ENCODE peak calls at places on chromosomes 16 and 17, in six cellular contexts. T is fibroblast of lung, H is colonic mucosa, O is lower lobe of right lung, N is suprapubic skin, P is psoas muscle. W is an unnamed sample.

GRCh38 chr17:60640503-60640902 is 37.1 kb upstream of the BCAS3 start:
- DNase-seq in O (no peak), N (no peak), P (no peak), T (peak), H (no peak), W (no peak)

GRCh38 chr16:15507299-15507958 is 73.0 kb downstream of the BMERB1 start:
- DNase-seq in P (peak), H (no peak), O (no peak), N (no peak), T (peak), W (peak)

GRCh38 chr17:10177921-10178788 is 20.3 kb downstream of the GAS7 start:
- DNase-seq in O (no peak), P (peak), H (no peak), N (no peak), T (peak), W (no peak)

GRCh38 chr16:30065943-30066881 is 652 bp downstream of the ALDOA start:
- DNase-seq in P (no peak), T (peak), O (peak), H (peak), N (no peak), W (no peak)

GRCh38 chr16:69847643-69848042 is 85.5 kb downstream of the WWP2 start:
- DNase-seq in P (no peak), H (no peak), T (no peak), N (no peak), O (no peak), W (no peak)

GRCh38 chr17:68800731-68801130 is 154.5 kb downstream of the ABCA8 start:
- DNase-seq in T (peak), H (no peak), O (no peak), P (no peak), N (no peak), W (no peak)

GRCh38 chr17:73280191-73280590 is 18.5 kb upstream of the CPSF4L start:
- DNase-seq in O (no peak), H (no peak), N (no peak), T (no peak), P (no peak), W (no peak)

GRCh38 chr16:82748026-82748425 is 121.3 kb downstream of the CDH13 start:
- DNase-seq in P (peak), T (peak), N (no peak), H (no peak), O (no peak), W (no peak)

GRCh38 chr17:79922161-79922569 is 82.9 kb upstream of the CBX4 start:
- DNase-seq in H (peak), N (no peak), O (no peak), P (no peak), T (no peak), W (no peak)

GRCh38 chr16:75647492-75648264 is at the start of the genes KARS1 and TERF2IP:
- DNase-seq in T (peak), H (peak), O (peak), P (peak), N (peak), W (peak)

GRCh38 chr16:75648265-75649076 is 898 bp downstream of the TERF2IP start:
- DNase-seq in N (peak), H (peak), T (peak), O (peak), P (peak), W (peak)

GRCh38 chr16:75640598-75640997 is 6.9 kb downstream of the KARS1 start:
- DNase-seq in H (no peak), P (no peak), O (no peak), N (no peak), T (no peak), W (no peak)

GRCh38 chr16:75647138-75647491 is 350 bp downstream of the KARS1 start:
- DNase-seq in N (no peak), T (no peak), H (no peak), P (no peak), O (no peak), W (no peak)

GRCh38 chr16:75644240-75645012 is 3.0 kb downstream of the KARS1 start:
- DNase-seq in P (no peak), N (no peak), T (no peak), H (no peak), O (no peak), W (no peak)
- TF ChIP-seq CTCF in P (no peak), N (no peak), T (no peak), H (peak), O (no peak), W (no peak)

DNA sequence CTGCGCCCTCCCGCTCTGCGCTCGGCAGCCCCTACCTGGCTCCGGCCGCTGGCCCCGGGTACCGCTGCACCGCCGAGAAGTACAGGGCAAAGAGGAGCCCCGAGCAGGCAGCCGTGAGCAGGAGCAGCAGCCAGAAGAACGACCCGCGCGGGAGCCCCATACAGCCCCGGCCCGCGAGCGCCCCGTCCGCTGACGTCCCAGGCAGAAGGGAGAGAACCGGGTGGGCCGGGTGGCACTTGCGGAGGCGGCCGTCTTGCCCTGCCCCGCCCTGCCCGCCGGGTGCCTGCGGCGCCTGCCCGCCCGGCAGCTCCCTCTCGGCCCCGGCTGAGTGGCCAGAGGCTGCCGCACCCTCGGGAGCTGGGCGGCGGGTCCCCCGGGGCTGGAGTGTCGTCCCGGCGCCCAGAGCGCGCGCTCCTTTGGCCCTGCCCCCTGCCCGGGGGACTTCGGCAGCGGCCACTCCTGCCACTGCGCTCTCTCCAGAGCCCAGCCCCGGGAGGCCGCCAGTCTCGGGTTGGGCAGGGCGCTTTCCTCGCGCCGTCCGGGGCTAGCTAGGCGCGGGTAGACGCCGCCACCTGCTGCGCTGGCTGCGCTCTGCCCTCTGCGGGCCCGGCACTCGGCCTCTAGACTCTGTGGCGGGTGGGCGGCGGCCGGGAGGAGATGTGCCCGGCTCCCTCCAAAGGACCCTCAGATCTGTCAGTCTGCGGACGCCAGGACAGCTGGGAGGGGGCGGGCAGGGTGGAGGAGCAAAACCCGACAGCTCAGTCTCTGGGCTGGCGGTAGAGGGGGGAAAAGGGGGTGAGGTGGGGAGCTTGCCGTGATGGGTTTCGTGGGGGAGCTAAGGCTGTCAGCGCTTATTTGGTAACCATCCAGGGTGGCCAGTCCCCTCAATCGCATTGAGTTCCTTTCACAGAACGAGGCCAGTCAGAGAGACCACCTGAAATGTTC is at the start of gene ST6GALNAC2:
- DNase-seq in N (no peak), P (peak), O (peak), T (peak), H (peak), W (peak)
- TF ChIP-seq CTCF in N (no peak), P (peak), O (peak), T (no peak), H (no peak), W (no peak)

DNA sequence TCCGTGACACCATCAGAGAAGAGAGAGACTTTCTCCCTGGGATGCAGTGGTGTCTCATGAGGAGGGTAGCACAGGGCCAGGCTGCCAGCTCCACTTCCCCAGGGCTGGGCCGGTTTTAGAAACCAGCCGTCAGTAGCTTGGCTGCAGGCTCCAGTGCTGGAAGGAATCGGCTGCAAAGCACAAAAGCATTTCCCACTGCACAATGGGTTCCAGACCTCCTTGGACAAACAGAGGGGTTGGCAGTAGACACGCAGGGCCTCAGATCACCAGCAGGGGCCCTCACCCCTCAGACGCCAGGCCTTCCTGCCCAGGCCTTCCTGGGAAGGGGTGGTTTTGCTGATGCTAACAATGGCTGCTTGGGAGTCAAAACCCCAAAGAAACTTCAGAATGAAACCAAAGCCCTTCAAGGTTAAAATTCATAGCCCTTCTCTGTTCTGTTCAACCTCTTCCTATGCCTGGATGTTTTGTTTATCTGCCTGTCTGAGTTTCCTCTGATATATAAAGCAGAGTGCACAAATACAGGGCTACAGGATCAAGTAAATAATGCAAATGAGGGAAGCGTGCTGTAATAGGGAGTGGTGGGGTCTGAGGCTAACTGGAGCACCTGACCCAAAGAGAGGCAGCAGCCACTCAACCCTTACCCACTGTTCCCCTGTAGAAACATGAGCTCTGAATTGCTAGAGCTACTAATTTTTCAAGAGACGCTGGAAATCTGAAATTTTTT is 26.2 kb downstream of the TEKT5 start:
- DNase-seq in P (no peak), H (no peak), N (no peak), T (peak), O (no peak), W (no peak)
- TF ChIP-seq CTCF in P (peak), H (peak), N (no peak), T (peak), O (peak), W (no peak)

GRCh38 chr16:87927195-87927562 is 9.2 kb downstream of the CA5A start:
- DNase-seq in T (no peak), O (no peak), P (no peak), N (no peak), H (no peak), W (no peak)

GRCh38 chr16:87926246-87927194 is 9.8 kb downstream of the CA5A start:
- DNase-seq in O (peak), N (no peak), H (no peak), T (no peak), P (no peak), W (no peak)

GRCh38 chr16:87924041-87924851 is 12.1 kb downstream of the CA5A start:
- DNase-seq in T (no peak), H (no peak), N (no peak), O (no peak), P (no peak), W (no peak)

GRCh38 chr16:87922250-87922871 is 14.0 kb downstream of the CA5A start:
- DNase-seq in T (no peak), N (no peak), O (no peak), H (no peak), P (no peak), W (no peak)

GRCh38 chr16:87924937-87925670 is 11.2 kb downstream of the CA5A start:
- DNase-seq in P (no peak), N (no peak), H (no peak), T (no peak), O (no peak), W (no peak)
- TF ChIP-seq CTCF in P (no peak), N (no peak), H (no peak), T (no peak), O (no peak), W (no peak)

GRCh38 chr16:74049027-74049426 is 247.6 kb upstream of the PSMD7 start:
- DNase-seq in T (no peak), N (no peak), O (no peak), H (no peak), P (no peak), W (no peak)

GRCh38 chr16:74053310-74053709 is 243.3 kb upstream of the PSMD7 start:
- DNase-seq in P (no peak), T (no peak), O (no peak), H (no peak), N (no peak), W (no peak)

GRCh38 chr16:74053784-74054306 is 242.8 kb upstream of the PSMD7 start:
- DNase-seq in T (no peak), H (no peak), N (no peak), O (no peak), P (no peak), W (no peak)

DNA sequence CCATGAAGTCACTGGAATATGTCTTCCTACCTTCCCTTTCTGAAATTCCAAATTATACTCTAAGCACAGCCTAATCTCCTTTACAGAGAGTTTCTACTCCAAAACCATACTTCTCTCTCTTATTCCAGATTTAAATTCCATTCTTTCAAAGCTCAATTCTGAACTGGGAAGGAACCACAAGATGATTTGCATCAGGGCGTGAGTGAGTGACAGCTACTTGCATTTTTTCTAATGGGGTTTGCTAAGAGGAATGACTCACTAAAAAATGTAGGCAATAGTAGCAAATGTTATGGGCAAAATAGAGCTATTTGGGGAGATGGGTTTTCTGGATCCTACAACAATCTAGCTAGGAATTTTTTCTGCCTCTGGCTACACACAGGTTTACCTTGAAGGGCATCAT is 244.6 kb upstream of the PSMD7 start:
- DNase-seq in N (no peak), T (no peak), P (no peak), O (no peak), H (no peak), W (no peak)
- TF ChIP-seq CTCF in N (no peak), T (no peak), P (no peak), O (no peak), H (no peak), W (no peak)

DNA sequence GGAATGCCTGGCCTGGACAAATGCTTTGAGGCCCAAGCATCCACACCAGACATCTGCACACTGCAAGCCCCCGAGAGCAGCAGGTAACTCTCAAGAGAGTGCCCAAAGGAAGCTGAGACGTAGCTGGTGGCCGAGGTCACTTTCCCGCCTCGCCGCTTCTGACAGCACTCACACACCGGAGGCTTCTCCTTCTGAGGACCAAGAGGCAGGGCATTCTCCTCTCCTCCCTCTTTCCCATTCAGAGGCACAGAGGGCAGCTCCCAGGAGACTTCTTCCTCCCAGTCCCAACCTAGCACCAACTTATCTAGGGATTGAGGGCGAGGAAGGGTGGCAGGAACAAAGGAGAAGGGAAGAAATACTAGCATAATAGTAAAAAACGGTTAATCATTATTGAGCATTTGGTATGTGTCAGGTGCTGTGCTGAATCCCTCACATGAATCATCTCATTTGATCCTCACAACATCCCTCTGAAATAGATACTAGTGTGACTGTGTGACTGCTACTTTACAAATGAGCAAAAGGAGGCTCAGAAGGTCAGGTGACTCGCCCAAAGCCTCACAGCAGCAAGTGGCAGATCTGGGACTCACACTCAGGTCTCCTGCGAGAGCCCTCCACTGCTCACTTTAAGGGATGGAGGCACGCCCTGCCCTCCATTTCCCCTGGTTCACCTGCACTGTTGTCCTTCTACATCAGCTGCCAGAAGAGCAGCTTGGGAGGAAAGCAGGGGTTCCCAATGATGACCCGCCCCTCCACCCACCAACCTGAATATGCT is 41.8 kb downstream of the MYO18A start:
- DNase-seq in O (no peak), N (no peak), P (no peak), T (peak), H (no peak), W (no peak)
- TF ChIP-seq CTCF in O (no peak), N (no peak), P (no peak), T (no peak), H (no peak), W (no peak)

GRCh38 chr17:43814714-43815113 is 18.2 kb downstream of the MPP3 start:
- DNase-seq in N (no peak), T (peak), P (no peak), O (no peak), H (no peak), W (no peak)

GRCh38 chr17:43816336-43817320 is 16.3 kb downstream of the MPP3 start:
- DNase-seq in O (no peak), N (no peak), H (no peak), P (no peak), T (no peak), W (peak)

GRCh38 chr17:43813386-43813785 is 19.6 kb downstream of the MPP3 start:
- DNase-seq in H (no peak), O (no peak), P (no peak), T (no peak), N (no peak), W (peak)

GRCh38 chr17:43812396-43813265 is 20.3 kb downstream of the MPP3 start:
- DNase-seq in T (no peak), H (no peak), N (no peak), O (no peak), P (no peak), W (no peak)

GRCh38 chr17:43814026-43814425 is 18.9 kb downstream of the MPP3 start:
- DNase-seq in O (no peak), T (no peak), P (no peak), N (no peak), H (no peak), W (peak)
- TF ChIP-seq CTCF in O (no peak), T (no peak), P (no peak), N (no peak), H (no peak), W (no peak)

DNA sequence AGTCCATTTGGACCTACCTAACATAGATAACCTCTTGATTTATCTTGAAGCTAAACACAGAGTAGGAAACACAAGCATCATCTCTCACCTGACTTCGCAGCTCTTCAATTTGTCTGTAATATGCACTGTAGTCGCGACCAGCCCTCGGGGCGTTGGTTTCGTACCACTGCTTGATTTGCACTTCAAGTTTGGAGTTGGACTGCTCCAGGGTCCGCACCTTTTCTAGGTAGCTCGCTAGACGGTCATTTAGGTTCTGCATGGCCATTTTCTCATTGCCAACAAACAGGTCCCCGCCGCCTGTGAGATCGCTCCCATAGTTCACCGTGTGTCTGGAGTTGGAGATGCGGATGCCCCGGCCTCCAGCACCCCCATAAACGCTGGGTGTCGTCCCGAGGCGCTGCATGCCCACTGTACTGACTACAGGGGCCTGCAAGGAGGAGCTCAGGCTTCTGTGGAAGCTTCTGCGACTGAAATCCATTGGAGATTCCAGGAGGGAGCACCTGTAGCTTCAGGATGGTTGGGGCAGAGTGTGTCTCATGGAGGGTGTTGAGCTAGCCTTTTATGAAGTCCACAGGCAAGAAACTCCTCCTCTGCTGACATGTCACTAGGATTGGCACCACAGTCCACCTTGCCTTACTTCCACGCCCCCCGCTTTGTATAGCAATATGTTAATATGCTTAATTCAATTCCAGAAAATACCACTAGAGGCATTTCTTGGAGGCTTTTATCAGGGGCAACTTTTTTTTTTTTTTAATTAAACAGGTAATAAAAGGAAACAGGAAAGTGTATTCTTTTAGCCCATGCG is at the start of gene KRT20:
- DNase-seq in O (no peak), H (peak), N (no peak), P (no peak), T (no peak), W (no peak)
- TF ChIP-seq CTCF in O (no peak), H (peak), N (no peak), P (no peak), T (no peak), W (no peak)

W was measured in lower leg skin.